ENCODE peak calls at places on chromosomes 11 and 22, in nine cellular contexts. H is activated CD4-positive, CD25-positive, alpha-beta regulatory T cell treated with anti-CD3 and anti-CD28 coated beads, Interleukin-2, amount 50 U/mL, for 16 hours; G is DMS79; D is endothelial cell; I is activated CD8-positive, alpha-beta memory T cell treated with anti-CD3 and anti-CD28 coated beads, Interleukin-2, amount 10 ng/mL, durations not matched to agents 7 days and 5 days; F is coronary artery; E is bronchial epithelial cell; U is GM19239; M is kidney glomerular epithelial cell. R is an unnamed sample.

GRCh38 chr11:17972987-17973386 is 39.9 kb downstream of the SERGEF start:
- DNase-seq in D (peak), H (no peak), M (no peak), I (no peak), G (peak), U (no peak), F (no peak), E (peak), R (peak)

GRCh38 chr11:1234771-1235614 is 12.1 kb downstream of the MUC5B start:
- DNase-seq in E (no peak), D (peak), H (no peak), U (no peak), F (no peak), M (no peak), I (no peak), G (no peak), R (no peak)

GRCh38 chr11:46690702-46691101 is 9.7 kb downstream of the ARHGAP1 start:
- DNase-seq in I (no peak), U (no peak), D (no peak), F (no peak), G (no peak), E (no peak), H (no peak), M (no peak), R (no peak)

GRCh38 chr11:129090056-129090455 is 102.1 kb downstream of the ARHGAP32 start:
- DNase-seq in I (no peak), E (peak), M (peak), U (no peak), D (no peak), H (no peak), G (no peak), F (no peak), R (peak)

GRCh38 chr22:23223566-23224317 is 43.4 kb downstream of the BCR start:
- DNase-seq in M (no peak), E (no peak), F (no peak), H (no peak), I (no peak), D (peak), G (no peak), U (no peak), R (no peak)

GRCh38 chr11:62497132-62497915 is 49.3 kb downstream of the AHNAK start:
- DNase-seq in F (no peak), M (peak), D (no peak), U (no peak), I (peak), E (peak), H (no peak), G (peak), R (peak)

GRCh38 chr11:122705396-122705795 is 49.9 kb downstream of the UBASH3B start:
- DNase-seq in D (no peak), I (no peak), U (no peak), M (no peak), G (no peak), F (no peak), E (no peak), H (no peak), R (no peak)

GRCh38 chr11:35725880-35726279 is 63.3 kb downstream of the TRIM44 start:
- DNase-seq in G (no peak), E (peak), D (no peak), F (no peak), I (no peak), M (peak), U (no peak), H (no peak), R (peak)

GRCh38 chr22:19182472-19183157 is 4.1 kb upstream of the SLC25A1 start:
- DNase-seq in H (no peak), M (no peak), E (peak), F (no peak), I (no peak), D (no peak), G (no peak), U (no peak), R (no peak)

GRCh38 chr11:128941573-128942271 is 949 bp downstream of the TP53AIP1 start:
- DNase-seq in I (no peak), D (no peak), G (no peak), M (no peak), F (no peak), E (peak), H (no peak), U (no peak), R (peak)

GRCh38 chr11:73597340-73597955 is 464 bp downstream of the FAM168A start:
- DNase-seq in D (peak), G (no peak), F (no peak), M (no peak), H (no peak), I (no peak), E (no peak), U (no peak), R (no peak)

GRCh38 chr11:1932681-1933080 is 13.2 kb downstream of the TNNT3 start:
- DNase-seq in G (no peak), I (no peak), H (no peak), M (no peak), U (no peak), D (no peak), E (no peak), F (no peak), R (no peak)

GRCh38 chr22:26334232-26334631 is 94.8 kb upstream of the ASPHD2 start:
- DNase-seq in F (no peak), I (no peak), D (no peak), H (no peak), E (no peak), M (no peak), U (no peak), G (no peak), R (no peak)

GRCh38 chr11:110531056-110531756 is 101.5 kb downstream of the FDX1 start:
- DNase-seq in M (no peak), E (peak), G (no peak), F (no peak), H (no peak), I (no peak), D (no peak), U (no peak), R (peak)

GRCh38 chr11:107413352-107413751 is 44.3 kb downstream of the CWF19L2 start:
- DNase-seq in U (no peak), M (no peak), G (no peak), I (no peak), H (no peak), E (no peak), D (no peak), F (no peak), R (no peak)

GRCh38 chr11:100791873-100792272 is 104.8 kb downstream of the ARHGAP42 start:
- DNase-seq in G (no peak), F (no peak), U (no peak), H (no peak), M (no peak), E (peak), I (no peak), D (no peak), R (peak)

GRCh38 chr11:93407777-93408401 is 77.3 kb downstream of the DEUP1 start:
- DNase-seq in I (no peak), U (no peak), F (no peak), E (peak), D (no peak), G (no peak), H (no peak), M (no peak), R (no peak)

GRCh38 chr22:39214383-39215069 is 30.3 kb downstream of the PDGFB start:
- DNase-seq in F (peak), D (no peak), I (no peak), H (no peak), G (no peak), U (no peak), M (peak), E (peak), R (peak)

GRCh38 chr11:59878482-59878881 is at the start of gene OOSP3:
- DNase-seq in F (no peak), I (no peak), D (no peak), G (no peak), M (no peak), E (no peak), H (no peak), U (no peak), R (no peak)

GRCh38 chr22:32270641-32271369 is 15.7 kb upstream of the SLC5A4 start:
- DNase-seq in F (no peak), M (no peak), U (no peak), I (no peak), D (no peak), G (no peak), H (no peak), E (no peak), R (no peak)

GRCh38 chr11:70078095-70078795 is at the start of gene ANO1:
- DNase-seq in M (no peak), E (no peak), H (no peak), U (no peak), I (no peak), G (no peak), D (no peak), F (no peak), R (no peak)

GRCh38 chr11:65112551-65113360 is 1.1 kb downstream of the TM7SF2 start:
- DNase-seq in H (peak), I (peak), U (no peak), G (peak), M (no peak), E (no peak), D (peak), F (no peak), R (peak)

R was measured in kidney tubule cell.